ENCODE peak calls at places on chromosomes 13 and 19, in eight cellular contexts. R is Caco-2; B is heart right ventricle; T is CD8-positive, alpha-beta T cell; X is pancreas; O is thyroid gland; V is tibial nerve; F is Panc1. J is an unnamed sample.

GRCh38 chr13:84430441-84430840 is 548.2 kb upstream of the SLITRK1 start:
- DNase-seq in R (no peak), B (no peak), T (no peak), X (no peak), O (no peak), V (no peak), F (no peak), J (no peak)

GRCh38 chr13:44298314-44298713 is 75.3 kb upstream of the SERP2 start:
- DNase-seq in R (no peak), B (no peak), T (no peak), X (no peak), O (no peak), V (no peak), F (no peak), J (no peak)

GRCh38 chr13:99847318-99847750 is 124.2 kb downstream of the ZIC5 start:
- DNase-seq in R (no peak), B (no peak), T (no peak), X (no peak), O (no peak), V (no peak), F (no peak), J (no peak)

GRCh38 chr19:1244693-1245451 is 3.3 kb downstream of the ATP5F1D start:
- DNase-seq in R (no peak), B (peak; percentile 76), T (no peak), X (peak; percentile 75), O (peak; percentile 89), V (no peak), F (no peak), J (peak; percentile 95)

GRCh38 chr19:55070755-55071502 is 4.7 kb upstream of the EPS8L1 start:
- DNase-seq in R (no peak), B (no peak), T (no peak), X (no peak), O (no peak), V (no peak), F (peak; percentile 90), J (no peak)

GRCh38 chr13:20331949-20332348 is 99.8 kb upstream of the GJB6 start:
- DNase-seq in R (no peak), B (no peak), T (no peak), X (no peak), O (no peak), V (no peak), F (no peak), J (no peak)

GRCh38 chr19:17522988-17523872 is 11.8 kb downstream of the PGLS start:
- DNase-seq in R (no peak), B (peak; percentile 50), T (peak; percentile 82), X (no peak), O (peak; percentile 11), V (no peak), F (no peak), J (peak; percentile 77)

GRCh38 chr19:16111160-16111908 is at the start of gene RAB8A:
- DNase-seq in R (peak; percentile 98), B (peak; percentile 99), T (peak; percentile 100), X (peak; percentile 100), O (peak; percentile 99), V (peak; percentile 98), F (peak; percentile 80), J (peak; percentile 100)

GRCh38 chr13:69579351-69579750 is 528.3 kb upstream of the ATXN8OS start:
- DNase-seq in R (no peak), B (no peak), T (no peak), X (no peak), O (no peak), V (no peak), F (no peak), J (no peak)

GRCh38 chr19:4061178-4061682 is 5.5 kb downstream of the ZBTB7A start:
- DNase-seq in R (no peak), B (peak; percentile 72), T (no peak), X (peak; percentile 93), O (peak; percentile 90), V (peak; percentile 83), F (no peak), J (peak; percentile 89)

DNA sequence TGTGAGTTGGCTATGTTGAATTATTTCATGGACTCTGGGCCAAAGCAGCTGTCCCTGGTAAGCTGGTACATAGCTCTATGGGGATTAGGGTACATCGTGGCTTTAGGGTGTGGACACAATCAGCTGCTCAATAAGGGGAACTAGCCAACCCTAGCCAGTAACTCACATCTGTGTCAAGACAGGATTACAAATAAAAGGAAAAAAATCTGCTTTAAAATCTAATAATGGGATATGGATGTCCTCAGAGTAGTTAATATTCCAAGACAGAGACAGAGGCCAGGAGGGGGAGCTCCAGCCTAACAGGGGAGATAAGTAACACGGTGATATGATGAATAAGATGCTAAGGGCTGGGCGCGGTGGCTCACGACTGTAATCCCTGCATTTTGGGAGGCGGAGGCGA is 21.1 kb upstream of the ZNF766 start:
- DNase-seq in R (peak; percentile 32), B (peak; percentile 38), T (peak; percentile 68), X (peak; percentile 61), O (peak; percentile 71), V (peak; percentile 44), F (no peak), J (no peak)
- TF ChIP-seq CTCF in R (peak; percentile 15), B (peak; percentile 55), T (peak; percentile 45), X (peak; percentile 28), O (peak; percentile 71), V (peak; percentile 40), F (peak; percentile 77), J (peak; percentile 34)

GRCh38 chr13:24215732-24216131 is 55.2 kb downstream of the SPATA13 start:
- DNase-seq in R (no peak), B (peak; percentile 66), T (no peak), X (no peak), O (peak; percentile 88), V (no peak), F (no peak), J (no peak)

GRCh38 chr13:24214528-24214927 is 54.0 kb downstream of the SPATA13 start:
- DNase-seq in R (no peak), B (no peak), T (no peak), X (no peak), O (no peak), V (no peak), F (no peak), J (no peak)

GRCh38 chr13:24216176-24216575 is 55.7 kb downstream of the SPATA13 start:
- DNase-seq in R (no peak), B (no peak), T (no peak), X (no peak), O (no peak), V (no peak), F (no peak), J (no peak)

GRCh38 chr13:24213932-24214331 is 53.4 kb downstream of the SPATA13 start:
- DNase-seq in R (no peak), B (no peak), T (no peak), X (no peak), O (no peak), V (no peak), F (no peak), J (no peak)

GRCh38 chr13:24215007-24215633 is 54.6 kb downstream of the SPATA13 start:
- DNase-seq in R (no peak), B (no peak), T (no peak), X (no peak), O (no peak), V (no peak), F (no peak), J (no peak)
- H3K9me3 ChIP-seq in R (no peaks in the 10 kb centered on the region), B (no peaks in the 10 kb centered on the region), T (no peaks in the 10 kb centered on the region), X (no peaks in the 10 kb centered on the region), O (no peaks in the 10 kb centered on the region), V (no peaks in the 10 kb centered on the region), F (no peaks in the 10 kb centered on the region), J (no peaks in the 10 kb centered on the region)

DNA sequence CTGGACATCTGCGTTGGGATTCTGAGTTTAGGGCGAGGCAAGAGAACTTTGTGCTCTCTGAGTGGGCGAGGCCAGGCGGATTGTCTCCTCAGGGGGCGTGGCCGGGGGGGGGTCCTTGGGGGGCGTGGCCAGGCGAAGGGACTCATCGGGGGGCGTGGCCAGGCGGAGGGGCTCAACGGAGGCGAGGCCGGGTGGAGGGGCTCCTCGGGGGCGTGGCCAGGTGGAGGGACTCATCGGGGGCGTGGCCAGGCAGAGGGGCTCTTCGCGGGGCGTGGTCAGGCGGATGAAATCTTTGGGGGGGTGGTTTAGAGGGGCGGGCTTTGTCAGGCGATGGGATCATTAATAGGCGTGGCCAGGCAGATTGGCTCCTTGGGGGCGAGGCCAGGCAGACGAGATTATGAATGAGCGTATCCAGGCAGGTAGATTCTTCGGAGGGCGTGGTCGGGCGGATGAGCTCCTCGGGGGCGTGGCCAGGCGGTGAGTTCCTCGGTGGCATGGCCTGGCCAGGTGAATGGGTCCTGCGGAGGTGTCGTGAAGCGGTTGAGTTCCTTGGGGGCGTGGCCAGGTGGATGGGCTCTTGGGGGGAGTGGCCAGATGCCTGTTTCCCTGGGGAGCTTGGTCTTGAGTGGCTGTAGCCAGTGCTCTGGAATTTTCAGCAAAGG is 10.3 kb upstream of the CACNG7 start:
- DNase-seq in R (no peak), B (no peak), T (no peak), X (no peak), O (no peak), V (no peak), F (no peak), J (no peak)
- H3K27me3 ChIP-seq in R (no peaks in the 10 kb centered on the region), B (peaks cover 72% of the 10 kb centered on the region), T (peaks cover 3% of the 10 kb centered on the region), X (peaks cover 11% of the 10 kb centered on the region), O (no peaks in the 10 kb centered on the region), V (no peaks in the 10 kb centered on the region), F (no peaks in the 10 kb centered on the region), J (peaks cover 73% of the 10 kb centered on the region)

GRCh38 chr13:60617863-60618733 is 221.1 kb downstream of the TDRD3 start:
- DNase-seq in R (peak; percentile 39), B (no peak), T (no peak), X (no peak), O (no peak), V (no peak), F (no peak), J (no peak)
- TF ChIP-seq CTCF in R (peak; percentile 54), B (peak; percentile 7), T (no peak), X (no peak), O (no peak), V (peak; percentile 45), F (peak; percentile 46), J (peak; percentile 25)

GRCh38 chr19:36257512-36257876 is 42.6 kb downstream of the ZNF146 start:
- DNase-seq in R (no peak), B (no peak), T (no peak), X (peak; percentile 65), O (peak; percentile 58), V (no peak), F (no peak), J (no peak)

GRCh38 chr19:36256853-36257511 is 42.1 kb downstream of the ZNF146 start:
- DNase-seq in R (no peak), B (no peak), T (no peak), X (no peak), O (no peak), V (no peak), F (no peak), J (no peak)

GRCh38 chr19:36256064-36256463 is 41.2 kb downstream of the ZNF146 start:
- DNase-seq in R (no peak), B (no peak), T (no peak), X (no peak), O (no peak), V (no peak), F (no peak), J (no peak)

GRCh38 chr19:36254848-36255247 is 39.9 kb downstream of the ZNF146 start:
- DNase-seq in R (no peak), B (no peak), T (no peak), X (no peak), O (no peak), V (no peak), F (no peak), J (no peak)

GRCh38 chr19:36255316-36255715 is 40.4 kb downstream of the ZNF146 start:
- DNase-seq in R (no peak), B (no peak), T (no peak), X (no peak), O (no peak), V (no peak), F (no peak), J (no peak)
- H3K9me3 ChIP-seq in R (no peaks in the 10 kb centered on the region), B (no peaks in the 10 kb centered on the region), T (no peaks in the 10 kb centered on the region), X (no peaks in the 10 kb centered on the region), O (no peaks in the 10 kb centered on the region), V (no peaks in the 10 kb centered on the region), F (no peaks in the 10 kb centered on the region), J (no peaks in the 10 kb centered on the region)